ENCODE peak calls at places on chromosomes 3 and 15, in seven cellular contexts. L is activated naive CD8-positive, alpha-beta T cell treated with anti-CD3 and anti-CD28 coated beads for 36 hours; J is effector memory CD4-positive, alpha-beta T cell; F is NCI-H1105; H is C1 segment of cervical spinal cord; I is transverse colon; N is small intestine. C is an unnamed sample.

GRCh38 chr15:60476713-60477112 is 2.2 kb downstream of the ICE2 start:
- DNase-seq in L (no peak), J (no peak), F (no peak), I (no peak), H (no peak), N (no peak), C (no peak)

GRCh38 chr3:139975592-139976360 is 40.8 kb downstream of the CLSTN2 start:
- DNase-seq in I (no peak), N (no peak), H (no peak), J (no peak), F (no peak), L (no peak), C (no peak)

GRCh38 chr3:128060473-128061381 is 8.5 kb downstream of the SEC61A1 start:
- DNase-seq in I (no peak), N (no peak), J (no peak), L (no peak), F (no peak), H (no peak), C (no peak)

GRCh38 chr3:45103334-45103733 is 42.8 kb downstream of the CDCP1 start:
- DNase-seq in F (no peak), N (no peak), H (no peak), L (no peak), I (no peak), J (no peak), C (no peak)

GRCh38 chr15:49621327-49622210 is 721 bp downstream of the DTWD1 start:
- DNase-seq in F (no peak), I (no peak), H (no peak), N (peak; percentile 18), J (no peak), L (no peak), C (no peak)

GRCh38 chr3:41144631-41145030 is 54.7 kb upstream of the CTNNB1 start:
- DNase-seq in F (no peak), H (no peak), J (no peak), L (no peak), N (no peak), I (no peak), C (no peak)

GRCh38 chr3:69665026-69665739 is 74.1 kb upstream of the MITF start:
- DNase-seq in H (no peak), F (peak; percentile 46), L (no peak), I (no peak), J (no peak), N (peak; percentile 59), C (no peak)

GRCh38 chr3:24145981-24146822 is 201.1 kb downstream of the NR1D2 start:
- DNase-seq in J (no peak), H (no peak), I (no peak), F (no peak), N (no peak), L (no peak), C (no peak)

GRCh38 chr15:80384442-80384841 is 19.7 kb upstream of the ARNT2 start:
- DNase-seq in N (no peak), L (no peak), I (no peak), J (no peak), F (no peak), H (no peak), C (no peak)

GRCh38 chr3:6124875-6125274 is 736.0 kb upstream of the GRM7 start:
- DNase-seq in L (no peak), N (no peak), F (no peak), H (no peak), J (no peak), I (no peak), C (no peak)

GRCh38 chr15:50251638-50252182 is 13.8 kb downstream of the HDC start:
- DNase-seq in H (no peak), J (no peak), L (no peak), I (no peak), N (no peak), F (no peak), C (no peak)

GRCh38 chr3:129526121-129526900 is 2.1 kb upstream of the RHO start:
- DNase-seq in N (no peak), F (no peak), L (no peak), H (peak; percentile 10), J (no peak), I (no peak), C (no peak)

GRCh38 chr3:83770664-83771402 is 1188.0 kb upstream of the CADM2 start:
- DNase-seq in L (no peak), I (no peak), F (no peak), N (no peak), J (no peak), H (no peak), C (no peak)

GRCh38 chr3:158845748-158846350 is 44.0 kb downstream of the MFSD1 start:
- DNase-seq in F (peak; percentile 50), I (no peak), H (no peak), N (peak; percentile 39), L (peak; percentile 14), J (no peak), C (peak; percentile 4)

GRCh38 chr3:46017720-46018119 is 9.6 kb downstream of the XCR1 start:
- DNase-seq in F (no peak), N (no peak), H (peak; percentile 21), J (no peak), L (no peak), I (no peak), C (no peak)

GRCh38 chr3:119184808-119185690 is 11.7 kb downstream of the UPK1B start:
- DNase-seq in I (no peak), F (no peak), H (no peak), L (no peak), N (no peak), J (no peak), C (no peak)

GRCh38 chr3:23073721-23074300 is 129.3 kb upstream of the UBE2E2 start:
- DNase-seq in F (no peak), J (no peak), I (no peak), H (no peak), L (no peak), N (no peak), C (no peak)

GRCh38 chr3:177199206-177199765 is 2.0 kb upstream of the TBL1XR1 start:
- DNase-seq in N (no peak), L (no peak), F (no peak), I (no peak), J (no peak), H (no peak), C (peak; percentile 7)

GRCh38 chr3:124282751-124283643 is 291.1 kb upstream of the ROPN1 start:
- DNase-seq in H (no peak), F (no peak), J (no peak), N (no peak), I (no peak), L (no peak), C (no peak)

GRCh38 chr3:47636225-47636624 is 57.6 kb upstream of the CSPG5 start:
- DNase-seq in I (no peak), L (no peak), J (no peak), N (no peak), F (no peak), H (no peak), C (no peak)

GRCh38 chr15:38535451-38536200 is 29.0 kb downstream of the RASGRP1 start:
- DNase-seq in I (no peak), H (no peak), L (no peak), F (no peak), J (no peak), N (no peak), C (no peak)

GRCh38 chr15:25787381-25787780 is 75.7 kb downstream of the ATP10A start:
- DNase-seq in H (no peak), F (no peak), L (no peak), J (no peak), I (no peak), N (no peak), C (no peak)

C was measured in T follicular helper cell.